ENCODE peak calls at places on chromosome 22, in five cellular contexts. G is cardiac muscle cell; H is CD8-positive, alpha-beta T cell; C is brain microvascular endothelial cell; Y is Peyer's patch. X is an unnamed sample. For H3K36me3, the result is how much of the 10 kb centered on the place peaks cover.

GRCh38 chr22:38871360-38872171 is 450 bp downstream of the CBX6 start:
- DNase-seq in Y (peak), H (peak), C (no peak), G (peak), X (peak)

GRCh38 chr22:42388130-42388797 is 43.9 kb downstream of the NFAM1 start:
- DNase-seq in C (no peak), Y (no peak), G (peak), H (no peak), X (no peak)

GRCh38 chr22:50711446-50712340 is 26.3 kb upstream of the ACR start:
- DNase-seq in H (no peak), G (peak), Y (no peak), C (no peak), X (no peak)

GRCh38 chr22:32518848-32519247 is 44.2 kb downstream of the FBXO7 start:
- DNase-seq in C (no peak), Y (no peak), G (no peak), H (no peak), X (no peak)

GRCh38 chr22:43592470-43592869 is 180.7 kb downstream of the MPPED1 start:
- DNase-seq in H (no peak), G (peak), C (no peak), Y (no peak), X (no peak)

GRCh38 chr22:17806437-17806836 is 32.2 kb upstream of the BID start:
- DNase-seq in Y (no peak), C (no peak), G (no peak), H (no peak), X (no peak)

GRCh38 chr22:24402460-24403192 is 24.8 kb upstream of the ADORA2A start:
- DNase-seq in C (peak), G (peak), H (no peak), Y (peak), X (no peak)

GRCh38 chr22:41415554-41415953 is 31.0 kb downstream of the TOB2 start:
- DNase-seq in C (no peak), Y (no peak), H (no peak), G (no peak), X (no peak)

GRCh38 chr22:17835256-17835655 is 61.0 kb upstream of the BID start:
- DNase-seq in G (no peak), Y (no peak), H (no peak), C (no peak), X (no peak)

GRCh38 chr22:42932857-42933782 is 76.0 kb upstream of the ARFGAP3 start:
- DNase-seq in H (no peak), Y (peak), C (no peak), G (no peak), X (no peak)

GRCh38 chr22:41540006-41540315 is 4.3 kb downstream of the POLR3H start:
- DNase-seq in G (no peak), C (no peak), Y (no peak), H (no peak), X (no peak)

GRCh38 chr22:20509344-20510047 is 2.1 kb downstream of the MED15 start:
- DNase-seq in C (peak), Y (peak), H (peak), G (peak), X (peak)

GRCh38 chr22:20511578-20512259 is 4.3 kb downstream of the MED15 start:
- DNase-seq in Y (no peak), C (no peak), H (no peak), G (no peak), X (no peak)

GRCh38 chr22:20508815-20509271 is 1.4 kb downstream of the MED15 start:
- DNase-seq in H (no peak), Y (no peak), C (no peak), G (no peak), X (no peak)

GRCh38 chr22:20507253-20508066 is at the start of gene MED15:
- DNase-seq in G (peak), Y (peak), H (peak), C (peak), X (peak)

GRCh38 chr22:20510811-20511577 is 3.6 kb downstream of the MED15 start:
- DNase-seq in H (no peak), Y (no peak), C (no peak), G (no peak), X (no peak)
- H3K27ac ChIP-seq in H (no peak), Y (no peak), C (peak), G (peak), X (no peak)

DNA sequence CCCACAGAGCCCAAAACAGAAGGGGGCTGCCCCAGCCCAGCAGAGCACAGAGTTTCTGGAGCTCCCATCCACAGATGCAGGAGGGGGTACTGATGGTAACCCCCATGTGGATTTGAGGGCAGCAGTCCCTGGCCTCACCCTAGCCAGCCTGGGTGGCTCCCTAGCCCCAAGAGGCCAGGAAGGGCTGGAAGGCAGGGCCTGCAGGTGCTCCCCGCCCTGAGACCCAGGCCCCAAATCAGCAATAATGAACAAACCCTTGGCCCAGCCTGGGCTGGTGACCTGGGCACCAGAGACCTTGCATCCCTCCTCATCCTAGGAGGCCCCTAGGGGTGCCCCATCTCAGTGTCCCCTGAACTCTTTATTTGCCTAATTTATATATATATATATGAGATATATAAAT is 61.6 kb downstream of the MORC2 start:
- DNase-seq in C (no peak), Y (peak), H (no peak), G (no peak), X (no peak)
- H3K36me3 ChIP-seq in C (under half), Y (under half), H (under half), G (under half), X (under half)

DNA sequence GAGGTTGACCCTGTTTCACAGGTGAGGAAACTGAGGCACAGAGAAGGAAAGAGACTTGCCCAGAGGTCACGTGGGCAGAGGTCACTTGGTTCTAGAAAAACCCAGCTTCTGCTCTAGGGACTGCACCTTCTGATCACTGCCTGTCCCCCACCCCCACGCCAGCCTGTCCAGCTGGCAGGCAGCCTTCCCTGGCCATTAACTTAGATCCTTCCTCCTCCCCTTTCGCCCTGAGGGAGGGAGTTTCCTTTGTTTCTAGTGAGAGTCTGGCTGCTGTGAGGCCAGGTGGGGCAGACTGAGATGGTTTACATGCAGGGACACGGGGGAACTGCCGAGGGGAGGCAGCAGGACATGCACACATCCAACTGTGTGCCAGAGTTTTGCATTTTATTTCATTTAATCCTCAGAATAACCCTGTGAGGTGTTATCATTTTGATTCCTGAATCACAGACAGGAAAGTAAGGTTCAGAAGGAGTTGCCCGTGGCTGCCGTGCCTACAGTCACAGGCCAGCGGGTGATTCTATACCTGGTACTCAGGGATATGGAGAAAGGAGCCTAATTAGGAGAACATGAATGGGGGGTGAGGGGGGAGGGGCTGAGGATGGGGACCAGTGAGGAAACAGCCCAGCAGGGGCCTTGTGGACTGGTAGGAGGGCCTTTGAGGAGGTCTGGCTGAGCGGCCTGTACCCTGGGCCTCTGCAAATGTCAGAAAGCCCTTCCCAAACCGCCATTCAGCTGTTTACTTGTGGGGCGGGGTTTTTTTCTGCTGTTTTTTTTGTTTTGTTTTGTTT is 3.4 kb downstream of the FAM83F start:
- DNase-seq in H (no peak), Y (peak), G (peak), C (no peak), X (no peak)
- H3K27ac ChIP-seq in H (no peak), Y (no peak), G (no peak), C (no peak), X (no peak)

DNA sequence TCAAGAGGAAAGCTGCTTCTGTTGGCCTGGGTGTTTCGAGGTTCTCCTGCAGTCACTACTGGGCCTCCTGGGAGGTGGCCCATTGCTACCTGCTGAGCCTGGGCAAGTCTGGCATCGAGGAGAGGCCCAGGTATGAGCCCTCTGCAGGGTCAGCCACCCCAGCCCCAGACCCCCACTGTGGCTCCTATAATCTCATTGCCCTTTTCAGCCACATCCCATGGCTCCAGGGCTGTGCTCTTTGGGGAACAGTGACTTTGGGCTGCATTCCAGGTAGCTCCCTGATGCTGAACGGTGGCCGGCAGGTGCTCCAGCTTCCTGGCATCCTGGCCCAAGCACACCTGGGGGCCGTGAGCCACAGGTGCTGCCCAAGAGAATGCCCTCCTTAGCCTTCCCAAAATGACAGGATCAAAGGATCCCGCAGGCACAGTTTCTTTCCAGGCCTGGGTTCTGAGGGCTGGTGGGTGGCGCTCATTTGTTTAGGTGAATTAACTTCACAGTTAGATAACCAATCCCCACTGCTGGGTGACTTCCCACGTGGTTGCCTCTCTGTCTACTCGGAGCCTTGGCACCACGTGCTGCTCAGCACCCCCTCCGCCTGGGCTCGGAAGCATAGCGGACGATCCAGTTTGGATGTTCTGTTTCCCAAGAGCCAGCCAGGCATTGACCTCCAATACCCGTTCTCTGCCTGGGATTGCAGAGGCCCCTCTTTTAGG is 97.4 kb downstream of the BCR start:
- DNase-seq in H (no peak), C (no peak), Y (no peak), G (no peak), X (no peak)
- H3K36me3 ChIP-seq in H (under half), C (half or more), Y (under half), G (under half), X (under half)

GRCh38 chr22:45640291-45640940 is 31.2 kb upstream of the ATXN10 start:
- DNase-seq in H (no peak), Y (peak), C (no peak), G (no peak), X (no peak)
- H3K27ac ChIP-seq in H (no peak), Y (no peak), C (no peak), G (no peak), X (no peak)

DNA sequence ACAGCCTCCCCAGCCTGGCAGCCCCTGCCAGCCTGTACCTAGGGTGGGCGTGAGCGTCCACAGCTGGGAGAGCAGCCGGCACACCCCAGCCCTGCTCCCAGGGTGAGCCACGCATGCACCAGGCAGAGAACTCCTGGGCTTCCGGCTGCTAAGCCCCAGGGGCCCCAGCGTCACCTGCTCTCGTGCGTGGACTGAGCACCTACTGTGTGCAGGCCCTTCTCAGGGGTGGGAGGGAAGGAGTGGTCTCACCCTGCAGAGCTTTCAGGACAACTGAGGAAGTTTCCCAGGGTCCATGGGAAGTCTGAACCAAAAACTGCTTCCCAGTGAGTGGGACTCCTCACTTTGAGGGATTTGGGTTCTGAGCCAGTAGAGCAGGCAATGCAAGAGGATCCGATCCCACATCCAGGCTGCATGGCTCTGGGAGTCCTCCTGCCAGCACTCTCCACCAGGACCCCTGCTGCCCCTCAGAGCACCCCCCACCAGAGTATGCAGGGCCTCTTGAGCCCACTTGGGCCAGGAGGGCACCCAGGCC is 47.1 kb upstream of the PRODH start:
- DNase-seq in H (no peak), G (no peak), Y (peak), C (no peak), X (no peak)
- H3K36me3 ChIP-seq in H (under half), G (under half), Y (under half), C (under half), X (under half)

GRCh38 chr22:28810839-28811491 is 10.6 kb upstream of the XBP1 start:
- DNase-seq in G (peak), H (peak), C (no peak), Y (peak), X (peak)

GRCh38 chr22:28812491-28812890 is 12.1 kb upstream of the XBP1 start:
- DNase-seq in Y (no peak), G (no peak), C (no peak), H (no peak), X (no peak)

GRCh38 chr22:28815729-28816128 is 15.4 kb upstream of the XBP1 start:
- DNase-seq in H (no peak), Y (peak), C (no peak), G (no peak), X (no peak)

GRCh38 chr22:28815101-28815500 is 14.7 kb upstream of the XBP1 start:
- DNase-seq in G (no peak), C (no peak), Y (peak), H (no peak), X (no peak)

DNA sequence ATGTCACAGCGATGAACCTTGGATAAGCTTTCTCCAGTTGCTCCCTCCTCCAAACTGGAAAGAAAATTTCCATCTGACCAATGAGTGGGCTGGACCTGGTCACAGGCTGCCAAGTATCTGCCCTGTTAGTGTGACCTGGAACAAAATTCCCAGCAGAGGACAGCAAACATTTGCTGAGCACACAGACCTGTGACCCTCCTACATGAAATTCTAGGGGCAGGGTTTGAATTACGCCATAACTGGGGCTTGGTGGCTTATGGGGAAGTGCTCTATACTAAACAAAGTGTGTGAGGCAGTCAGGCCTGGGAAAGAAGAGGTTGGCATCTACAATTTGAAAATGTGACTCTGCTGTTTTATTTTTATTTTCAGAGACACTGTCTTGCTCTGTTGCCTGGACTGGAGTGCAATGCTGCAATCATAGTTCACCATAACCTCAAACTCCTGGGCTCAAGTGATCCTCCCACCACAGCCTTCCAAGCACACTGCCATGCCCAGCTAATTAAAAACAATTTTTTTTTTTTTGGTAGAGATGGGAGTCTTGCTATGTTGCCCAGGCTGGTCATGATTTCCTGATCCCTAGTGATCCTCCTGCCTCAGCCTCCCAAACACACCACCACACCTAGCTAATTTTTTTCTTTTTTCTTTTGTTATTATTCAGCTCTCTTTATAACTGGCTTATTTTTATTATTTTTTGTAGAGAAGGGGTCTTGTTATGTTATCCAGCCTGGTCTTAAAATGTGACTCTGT is 13.6 kb upstream of the XBP1 start:
- DNase-seq in Y (peak), C (no peak), G (no peak), H (no peak), X (no peak)
- H3K27ac ChIP-seq in Y (no peak), C (no peak), G (peak), H (no peak), X (no peak)

GRCh38 chr22:46240073-46240472 is 10.0 kb downstream of the CDPF1 start:
- DNase-seq in H (no peak), C (no peak), Y (no peak), G (no peak), X (no peak)
- H3K36me3 ChIP-seq in H (under half), C (under half), Y (under half), G (under half), X (under half)

DNA sequence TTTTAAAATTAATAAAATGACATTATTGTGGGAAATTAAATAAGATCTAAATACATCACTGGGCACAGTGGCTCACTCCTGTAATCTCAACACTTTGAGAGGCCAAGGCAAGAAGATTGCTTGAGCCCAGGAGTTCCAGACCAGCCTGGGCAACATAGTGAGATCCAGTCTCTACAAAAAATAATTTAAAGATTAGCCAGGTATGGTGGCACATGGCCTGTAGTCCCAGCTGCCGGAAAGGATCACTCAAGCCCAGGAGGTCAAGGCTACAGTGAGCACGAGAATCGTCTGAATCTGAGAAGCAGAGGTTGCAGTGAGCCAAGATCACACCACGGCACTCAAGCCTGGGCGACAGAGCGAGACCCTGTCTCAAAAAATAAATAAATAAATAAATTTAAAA is 15.9 kb upstream of the CARD10 start:
- DNase-seq in Y (no peak), H (no peak), G (no peak), C (no peak), X (no peak)
- H3K27ac ChIP-seq in Y (no peak), H (no peak), G (no peak), C (no peak), X (no peak)

GRCh38 chr22:20584029-20584871 is 76.8 kb downstream of the MED15 start:
- DNase-seq in Y (no peak), G (no peak), H (no peak), C (no peak), X (no peak)

GRCh38 chr22:20584872-20585639 is 77.6 kb downstream of the MED15 start:
- DNase-seq in C (no peak), H (no peak), G (no peak), Y (no peak), X (no peak)

GRCh38 chr22:20582520-20583361 is 75.3 kb downstream of the MED15 start:
- DNase-seq in H (no peak), Y (no peak), C (no peak), G (no peak), X (no peak)

GRCh38 chr22:20582171-20582511 is 74.7 kb downstream of the MED15 start:
- DNase-seq in C (no peak), Y (no peak), G (no peak), H (no peak), X (no peak)

DNA sequence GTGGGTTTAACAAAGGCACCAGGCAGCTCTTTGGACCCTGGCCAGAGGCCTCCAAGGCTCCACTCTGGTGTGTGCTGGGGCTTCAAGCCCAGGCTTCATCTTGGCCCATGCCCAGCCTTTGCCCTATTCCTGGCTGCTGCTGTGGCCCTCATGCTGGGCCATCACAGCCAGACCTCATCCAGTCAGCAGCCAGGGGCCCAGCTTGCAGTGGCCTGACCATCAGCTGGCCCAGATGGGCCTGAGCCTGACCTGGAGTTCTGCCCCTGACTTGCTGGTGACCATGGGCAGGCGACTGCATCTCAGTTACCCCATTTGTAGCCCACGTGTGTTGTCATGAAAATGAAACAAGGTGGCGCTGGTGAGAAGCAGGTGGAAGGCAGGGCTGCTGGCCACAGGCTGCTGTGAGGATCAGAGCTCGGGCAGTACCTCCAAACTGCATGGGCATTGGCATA is 76.1 kb downstream of the MED15 start:
- DNase-seq in C (no peak), H (no peak), G (no peak), Y (no peak), X (no peak)
- H3K36me3 ChIP-seq in C (half or more), H (half or more), G (under half), Y (under half), X (half or more)